ENCODE peak calls at places on chromosomes 4 and X, in ten cellular contexts. I is endothelial cell; K is CD8-positive, alpha-beta T cell; N is NB4; Q is fibroblast of mammary gland; G is fibroblast of pulmonary artery; P is fibroblast of lung; S is astrocyte of the spinal cord; W is tibial nerve; M is heart right ventricle. C is an unnamed sample.

GRCh38 chrX:140766024-140766611 is 56.6 kb downstream of the LINC00632 start:
- DNase-seq in P (peak), I (peak), S (peak), W (peak), K (peak), N (peak), G (peak), M (peak), Q (peak), C (peak)

GRCh38 chr4:337932-338758 is 531 bp downstream of the ZNF141 start:
- DNase-seq in S (peak), P (peak), W (peak), N (peak), K (peak), Q (peak), M (peak), G (peak), I (peak), C (peak)

GRCh38 chr4:14877246-14878220 is 124.7 kb upstream of the CPEB2 start:
- DNase-seq in S (peak), W (no peak), Q (no peak), M (peak), G (peak), N (peak), K (no peak), P (peak), I (peak), C (no peak)

GRCh38 chr4:156837625-156838345 is 133.8 kb downstream of the PDGFC start:
- DNase-seq in P (no peak), W (no peak), S (no peak), K (no peak), I (no peak), N (no peak), M (no peak), G (no peak), Q (peak), C (no peak)

GRCh38 chrX:129522184-129523059 is 868 bp downstream of the SMARCA1 start:
- DNase-seq in S (peak), M (peak), K (peak), N (no peak), P (peak), G (peak), Q (peak), W (peak), I (peak), C (peak)

GRCh38 chr4:113069212-113069892 is 19.9 kb downstream of the ANK2 start:
- DNase-seq in K (no peak), G (no peak), Q (peak), P (peak), S (peak), M (no peak), N (peak), W (no peak), I (no peak), C (peak)

GRCh38 chrX:109448539-109448938 is 33.3 kb downstream of the GUCY2F start:
- DNase-seq in W (no peak), M (no peak), K (no peak), P (peak), Q (no peak), G (no peak), N (no peak), S (no peak), I (no peak), C (no peak)

GRCh38 chr4:17708992-17709759 is 72.2 kb downstream of the FAM184B start:
- DNase-seq in M (no peak), Q (no peak), G (no peak), W (no peak), N (no peak), K (no peak), S (no peak), P (no peak), I (no peak), C (no peak)

GRCh38 chrX:85109235-85109634 is 105.6 kb downstream of the APOOL start:
- DNase-seq in K (no peak), P (no peak), W (no peak), S (no peak), M (no peak), Q (peak), G (peak), I (peak), N (peak), C (no peak)

GRCh38 chr4:159018062-159018629 is 84.7 kb upstream of the RAPGEF2 start:
- DNase-seq in M (no peak), G (no peak), S (no peak), N (peak), I (no peak), W (no peak), Q (peak), P (no peak), K (no peak), C (no peak)

GRCh38 chrX:56968980-56969379 is 26.4 kb downstream of the SPIN3 start:
- DNase-seq in M (no peak), G (no peak), S (no peak), N (no peak), W (no peak), I (no peak), P (peak), K (no peak), Q (no peak), C (peak)

GRCh38 chr4:109703664-109704351 is 563 bp upstream of the CASP6 start:
- DNase-seq in M (no peak), K (no peak), Q (no peak), W (no peak), N (peak), S (no peak), P (no peak), I (no peak), G (peak), C (no peak)

GRCh38 chr4:30714408-30715031 is 5.6 kb upstream of the PCDH7 start:
- DNase-seq in I (peak), N (peak), G (peak), M (peak), Q (peak), W (no peak), K (no peak), P (peak), S (peak), C (peak)

GRCh38 chrX:123803331-123803983 is 56.4 kb upstream of the XIAP start:
- DNase-seq in P (peak), W (no peak), I (peak), G (peak), M (peak), K (peak), S (peak), Q (peak), N (peak), C (peak)

GRCh38 chr4:87180767-87181166 is 39.7 kb downstream of the KLHL8 start:
- DNase-seq in M (no peak), W (no peak), S (no peak), K (no peak), N (no peak), I (no peak), G (peak), Q (peak), P (no peak), C (no peak)

GRCh38 chrX:123745511-123745910 is 12.7 kb upstream of the THOC2 start:
- DNase-seq in K (no peak), M (no peak), N (no peak), G (no peak), Q (no peak), I (no peak), W (no peak), P (peak), S (no peak), C (no peak)

GRCh38 chr4:46484881-46485280 is 95.0 kb upstream of the GABRA2 start:
- DNase-seq in S (no peak), Q (no peak), P (peak), G (peak), I (no peak), N (no peak), W (no peak), K (no peak), M (no peak), C (no peak)

GRCh38 chrX:20378291-20378920 is 111.7 kb upstream of the RPS6KA3 start:
- DNase-seq in G (no peak), M (no peak), Q (peak), W (no peak), S (no peak), P (peak), K (no peak), I (no peak), N (no peak), C (peak)

GRCh38 chr4:48831532-48832015 is 686 bp downstream of the OCIAD1 start:
- DNase-seq in Q (peak), G (peak), W (no peak), N (peak), M (no peak), K (no peak), S (peak), I (no peak), P (no peak), C (no peak)

GRCh38 chr4:113349400-113349799 is 299.9 kb downstream of the ANK2 start:
- DNase-seq in P (no peak), Q (no peak), N (peak), K (no peak), W (no peak), M (no peak), S (no peak), I (no peak), G (peak), C (no peak)

GRCh38 chr4:113468165-113469022 is 293.1 kb downstream of the CAMK2D start:
- DNase-seq in N (peak), K (no peak), Q (peak), M (peak), I (no peak), W (peak), P (peak), S (peak), G (peak), C (peak)

GRCh38 chrX:22060451-22060940 is 28.4 kb downstream of the PHEX start:
- DNase-seq in M (no peak), P (peak), G (peak), I (no peak), S (peak), Q (no peak), W (no peak), K (no peak), N (peak), C (no peak)

GRCh38 chr4:135941671-135942070 is 1590.6 kb downstream of the PCDH18 start:
- DNase-seq in S (no peak), N (no peak), G (no peak), P (no peak), M (no peak), K (no peak), W (no peak), I (no peak), Q (no peak), C (no peak)

GRCh38 chr4:158015241-158015640 is 157.6 kb downstream of the GASK1B start:
- DNase-seq in N (no peak), S (peak), I (no peak), M (no peak), K (no peak), W (no peak), P (peak), Q (peak), G (peak), C (peak)

GRCh38 chr4:40940317-40940720 is 190.6 kb downstream of the NSUN7 start:
- DNase-seq in W (peak), Q (peak), G (peak), M (peak), N (no peak), S (no peak), K (no peak), P (no peak), I (no peak), C (no peak)

GRCh38 chrX:348461-349117 is 30.0 kb upstream of the GTPBP6 start:
- DNase-seq in S (no peak), G (peak), K (no peak), Q (no peak), I (no peak), W (no peak), P (no peak), M (no peak), N (no peak), C (no peak)

GRCh38 chr4:23241408-23241807 is 548.7 kb downstream of the GBA3 start:
- DNase-seq in W (no peak), N (no peak), Q (no peak), G (no peak), P (no peak), I (no peak), M (no peak), K (no peak), S (no peak), C (no peak)

GRCh38 chr4:654526-654845 is 19.6 kb downstream of the ATP5ME start:
- DNase-seq in N (no peak), Q (no peak), I (no peak), K (no peak), M (no peak), W (no peak), S (no peak), P (no peak), G (no peak), C (no peak)

GRCh38 chr4:22235798-22236197 is 280.1 kb downstream of the ADGRA3 start:
- DNase-seq in P (no peak), N (no peak), Q (no peak), K (no peak), S (no peak), W (no peak), M (peak), I (no peak), G (no peak), C (no peak)

GRCh38 chr4:22237846-22238513 is 277.9 kb downstream of the ADGRA3 start:
- DNase-seq in I (no peak), S (no peak), G (no peak), P (peak), Q (no peak), M (no peak), N (no peak), W (no peak), K (no peak), C (no peak)

GRCh38 chr4:22240814-22241213 is 275.1 kb downstream of the ADGRA3 start:
- DNase-seq in N (no peak), M (no peak), K (no peak), G (no peak), S (no peak), P (no peak), I (no peak), Q (no peak), W (no peak), C (no peak)

GRCh38 chr4:22238742-22239141 is 277.1 kb downstream of the ADGRA3 start:
- DNase-seq in I (no peak), S (no peak), M (no peak), K (no peak), Q (no peak), G (peak), N (no peak), W (no peak), P (no peak), C (no peak)

GRCh38 chr4:22237155-22237751 is 278.6 kb downstream of the ADGRA3 start:
- DNase-seq in N (peak), Q (peak), K (peak), G (peak), W (no peak), I (peak), M (no peak), P (no peak), S (no peak), C (no peak)
- TF ChIP-seq CTCF in N (peak), Q (peak), K (no peak), G (peak), W (no peak), I (peak), M (no peak), P (peak), S (peak), C (peak)

DNA sequence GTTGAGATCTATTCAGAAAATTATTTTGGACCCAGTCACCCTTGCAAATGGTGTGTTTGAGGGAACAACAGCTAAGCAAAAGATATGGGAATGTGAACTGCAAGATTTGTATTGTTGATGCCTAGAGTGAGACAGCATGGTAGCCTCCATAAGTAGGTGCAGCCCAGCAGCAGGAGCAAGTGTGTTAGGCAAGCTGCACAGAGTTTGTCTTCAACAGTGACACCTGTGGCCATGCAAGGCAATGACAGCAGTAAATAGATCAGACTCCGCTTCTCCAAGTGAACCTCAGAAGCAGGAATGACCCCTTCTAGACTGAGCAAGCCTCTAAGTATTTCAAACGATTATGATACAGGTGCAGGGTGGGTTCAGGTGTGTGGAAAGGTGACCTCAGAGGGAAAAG is 133.4 kb upstream of the MSX1 start:
- DNase-seq in S (no peak), Q (no peak), P (no peak), G (no peak), W (no peak), N (peak), K (no peak), M (no peak), I (no peak), C (no peak)
- TF ChIP-seq CTCF in S (peak), Q (peak), P (peak), G (peak), W (no peak), N (peak), K (no peak), M (peak), I (peak), C (peak)

DNA sequence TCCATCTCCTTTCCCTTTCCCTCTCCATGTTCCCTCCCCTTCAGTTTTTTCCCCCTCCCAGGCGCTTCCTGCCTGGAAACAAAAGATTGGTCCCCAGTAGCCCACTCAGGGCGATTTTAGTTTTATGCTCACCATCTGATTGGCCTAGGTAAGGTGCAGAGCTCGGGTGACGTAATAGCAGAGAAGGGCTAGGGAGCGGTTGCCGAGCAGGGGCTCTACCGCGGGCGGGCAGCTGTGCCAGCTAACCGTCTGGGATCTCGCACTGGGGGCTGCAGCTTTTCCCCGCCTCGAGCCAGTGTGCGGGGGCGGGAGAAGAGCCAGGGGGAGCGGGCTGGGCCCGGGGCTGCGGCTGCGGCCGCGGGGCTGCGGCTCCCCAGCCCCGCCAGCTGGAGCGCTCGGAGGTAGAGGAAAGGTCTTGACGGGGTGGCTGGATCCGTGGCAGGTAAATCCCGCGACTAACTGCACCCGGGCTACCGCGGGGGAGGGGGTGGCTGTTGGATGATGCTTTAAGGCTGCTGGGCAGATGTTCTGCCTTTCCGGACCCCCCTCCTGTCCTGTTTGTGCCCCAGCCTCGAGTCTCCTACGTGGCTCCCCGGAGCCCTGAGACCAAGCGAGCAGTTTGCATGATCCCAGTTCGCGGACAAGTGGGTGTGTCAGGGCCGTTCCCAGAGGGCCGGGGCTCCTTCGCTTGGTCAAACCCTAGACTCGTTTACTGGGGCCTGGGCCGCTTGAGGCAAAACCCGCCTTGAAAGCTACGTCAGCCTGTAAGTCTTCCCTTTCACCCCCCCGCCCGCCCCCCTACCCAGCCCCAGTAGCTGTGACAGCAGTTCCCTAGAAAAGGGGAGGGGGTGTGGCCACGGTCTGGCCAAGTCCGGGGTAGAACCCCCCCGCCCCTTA is at the start of gene PAK3:
- DNase-seq in Q (peak), S (peak), G (peak), P (peak), N (no peak), M (peak), I (peak), K (peak), W (no peak), C (no peak)
- TF ChIP-seq CTCF in Q (no peak), S (no peak), G (no peak), P (no peak), N (no peak), M (no peak), I (no peak), K (no peak), W (no peak), C (no peak)

GRCh38 chr4:103915224-103915869 is 195.6 kb upstream of the TACR3 start:
- DNase-seq in W (no peak), K (no peak), I (no peak), P (peak), N (peak), G (peak), Q (peak), S (peak), M (no peak), C (no peak)
- TF ChIP-seq CTCF in W (peak), K (no peak), I (peak), P (peak), N (peak), G (peak), Q (peak), S (peak), M (peak), C (peak)

GRCh38 chrX:152635941-152636340 is 1.8 kb upstream of the GABRQ start:
- DNase-seq in M (peak), N (peak), W (peak), I (peak), G (peak), P (peak), Q (peak), S (peak), K (no peak), C (peak)
- TF ChIP-seq CTCF in M (peak), N (peak), W (peak), I (peak), G (peak), P (peak), Q (peak), S (peak), K (no peak), C (peak)

GRCh38 chr4:184097815-184098214 is 119.9 kb downstream of the ENPP6 start:
- DNase-seq in W (no peak), I (no peak), P (no peak), G (no peak), M (no peak), Q (no peak), N (no peak), K (no peak), S (no peak), C (no peak)

GRCh38 chr4:184090571-184090970 is 127.1 kb downstream of the ENPP6 start:
- DNase-seq in S (no peak), P (no peak), M (no peak), G (no peak), K (no peak), I (no peak), Q (no peak), N (no peak), W (no peak), C (no peak)

GRCh38 chr4:184097240-184097619 is 120.4 kb downstream of the ENPP6 start:
- DNase-seq in I (peak), M (peak), S (no peak), G (no peak), W (peak), Q (peak), K (no peak), P (no peak), N (no peak), C (no peak)

GRCh38 chr4:184096561-184097239 is 121.0 kb downstream of the ENPP6 start:
- DNase-seq in P (peak), G (no peak), M (no peak), W (no peak), I (no peak), K (no peak), S (no peak), N (no peak), Q (peak), C (no peak)

GRCh38 chr4:184094532-184095192 is 123.0 kb downstream of the ENPP6 start:
- DNase-seq in S (no peak), P (no peak), Q (no peak), K (no peak), G (no peak), M (no peak), I (no peak), N (no peak), W (no peak), C (no peak)
- TF ChIP-seq CTCF in S (no peak), P (no peak), Q (no peak), K (no peak), G (no peak), M (no peak), I (no peak), N (no peak), W (no peak), C (no peak)

GRCh38 chr4:74056114-74056857 is 17.8 kb upstream of the CXCL3 start:
- DNase-seq in Q (peak), P (peak), M (no peak), S (peak), I (no peak), G (peak), W (no peak), K (no peak), N (peak), C (peak)
- TF ChIP-seq CTCF in Q (peak), P (peak), M (no peak), S (peak), I (no peak), G (no peak), W (no peak), K (no peak), N (peak), C (peak)

DNA sequence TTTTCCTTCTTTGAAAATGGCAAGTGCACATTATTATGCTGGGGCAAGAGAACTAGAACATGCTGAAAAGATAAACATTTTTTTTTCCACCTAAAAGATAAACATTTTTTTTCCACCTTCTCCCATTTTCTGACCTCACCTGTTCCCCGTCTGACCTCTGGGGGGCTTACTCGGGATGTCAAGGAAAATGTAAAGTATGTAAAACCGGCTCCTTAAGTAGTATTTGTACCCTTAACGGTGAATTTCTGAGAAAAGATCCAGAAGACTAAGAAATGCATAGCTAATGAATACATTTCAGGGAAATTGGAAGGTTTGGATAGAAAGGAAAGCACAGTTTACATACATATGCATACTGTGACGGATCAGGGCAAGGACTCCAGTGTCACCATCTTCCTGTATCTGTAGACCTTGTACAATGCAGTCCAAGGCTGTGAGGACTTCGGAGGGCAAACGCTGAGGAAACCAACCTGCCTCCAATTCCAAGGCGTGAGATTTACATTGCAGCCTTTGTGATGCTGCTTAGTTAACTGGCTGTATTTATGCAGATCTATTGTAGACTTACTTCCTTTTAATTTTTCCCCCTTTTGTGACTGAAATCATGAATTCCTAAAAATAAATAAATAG is 2185.9 kb upstream of the TENM3 start:
- DNase-seq in K (no peak), M (no peak), G (no peak), W (no peak), S (peak), P (peak), N (peak), I (peak), Q (no peak), C (no peak)
- TF ChIP-seq CTCF in K (no peak), M (no peak), G (no peak), W (no peak), S (no peak), P (no peak), N (peak), I (peak), Q (no peak), C (no peak)